ENCODE peak calls at places on chromosome 13, in six cellular contexts. N, G, W, F, R and M are unnamed samples.

GRCh38 chr13:99796175-99796819 is 175.3 kb downstream of the ZIC5 start:
- DNase-seq in N (peak), R (peak), W (peak), G (peak), F (no peak), M (no peak)

GRCh38 chr13:40096357-40096911 is 441.0 kb downstream of the COG6 start:
- DNase-seq in R (no peak), F (no peak), G (no peak), W (no peak), N (no peak), M (no peak)

GRCh38 chr13:112885242-112885781 is 83.7 kb upstream of the MCF2L start:
- DNase-seq in G (no peak), W (no peak), N (no peak), R (no peak), F (no peak), M (no peak)

GRCh38 chr13:32840840-32841713 is 175.1 kb upstream of the KL start:
- DNase-seq in W (no peak), F (peak), G (no peak), R (no peak), N (peak), M (no peak)

GRCh38 chr13:20814224-20814910 is 40.6 kb upstream of the EEF1AKMT1 start:
- DNase-seq in F (no peak), G (peak), N (no peak), R (no peak), W (peak), M (peak)

GRCh38 chr13:42883771-42884170 is 102.4 kb downstream of the FAM216B start:
- DNase-seq in W (peak), N (peak), G (peak), F (no peak), R (peak), M (no peak)

GRCh38 chr13:73900591-73900990 is 233.6 kb downstream of the KLF12 start:
- DNase-seq in F (no peak), N (no peak), R (no peak), W (no peak), G (no peak), M (no peak)

GRCh38 chr13:74774252-74774651 is 640.0 kb upstream of the KLF12 start:
- DNase-seq in W (no peak), R (no peak), F (no peak), N (no peak), G (peak), M (no peak)

GRCh38 chr13:46896346-46897138 is at the start of gene HTR2A:
- DNase-seq in G (no peak), W (no peak), F (peak), R (no peak), N (peak), M (no peak)

GRCh38 chr13:111395511-111396393 is 75.3 kb downstream of the TEX29 start:
- DNase-seq in G (no peak), R (no peak), W (no peak), N (no peak), F (no peak), M (no peak)

GRCh38 chr13:32261567-32261966 is 53.6 kb downstream of the ZAR1L start:
- DNase-seq in N (no peak), W (no peak), F (peak), R (no peak), G (peak), M (no peak)

GRCh38 chr13:33612641-33613638 is 205.0 kb upstream of the RFC3 start:
- DNase-seq in R (no peak), F (no peak), G (no peak), N (peak), W (no peak), M (no peak)

GRCh38 chr13:34931572-34931971 is 10.5 kb upstream of the NBEA start:
- DNase-seq in R (no peak), G (peak), W (no peak), F (no peak), N (no peak), M (no peak)

GRCh38 chr13:42880241-42880640 is 98.9 kb downstream of the FAM216B start:
- DNase-seq in N (no peak), R (no peak), W (no peak), F (no peak), G (no peak), M (no peak)

GRCh38 chr13:106143392-106143791 is 392.1 kb downstream of the EFNB2 start:
- DNase-seq in F (no peak), R (no peak), W (no peak), N (no peak), G (no peak), M (no peak)

GRCh38 chr13:99617474-99618255 is 116.4 kb downstream of the TM9SF2 start:
- DNase-seq in R (no peak), N (peak), G (peak), F (no peak), W (peak), M (no peak)

GRCh38 chr13:92716749-92717148 is 509.9 kb upstream of the GPC6 start:
- DNase-seq in W (peak), N (no peak), G (no peak), F (no peak), R (no peak), M (no peak)